ENCODE peak calls at places on chromosomes 16 and 17, in five cellular contexts. One of them, this sample, is unnamed.

GRCh38 chr16:4814542-4815173 is 12.2 kb upstream of the ROGDI start:
- DNase-seq in neuronal stem cell: no peak
- DNase-seq in mesendoderm: peak
- DNase-seq in IMR-90: no peak
- DNase-seq in H1: no peak
- DNase-seq in this sample: no peak

GRCh38 chr16:19757026-19757425 is 39.0 kb downstream of the IQCK start:
- DNase-seq in neuronal stem cell: no peak
- DNase-seq in mesendoderm: no peak
- DNase-seq in IMR-90: peak
- DNase-seq in H1: no peak
- DNase-seq in this sample: no peak

GRCh38 chr16:1290860-1291575 is 18.4 kb upstream of the UBE2I start:
- DNase-seq in neuronal stem cell: no peak
- DNase-seq in mesendoderm: no peak
- DNase-seq in IMR-90: no peak
- DNase-seq in H1: no peak
- DNase-seq in this sample: no peak

GRCh38 chr17:17837966-17838962 is 1.5 kb upstream of the SREBF1 start:
- DNase-seq in neuronal stem cell: no peak
- DNase-seq in mesendoderm: peak
- DNase-seq in IMR-90: peak
- DNase-seq in H1: no peak
- DNase-seq in this sample: peak

GRCh38 chr16:25707982-25708583 is 16.3 kb downstream of the HS3ST4 start:
- DNase-seq in neuronal stem cell: no peak
- DNase-seq in mesendoderm: peak
- DNase-seq in IMR-90: no peak
- DNase-seq in H1: no peak
- DNase-seq in this sample: peak

GRCh38 chr16:88754912-88755744 is 29.9 kb downstream of the PIEZO1 start:
- DNase-seq in neuronal stem cell: no peak
- DNase-seq in mesendoderm: no peak
- DNase-seq in IMR-90: peak
- DNase-seq in H1: no peak
- DNase-seq in this sample: peak

GRCh38 chr17:48575066-48575582 is 3.0 kb downstream of the HOXB4 start:
- DNase-seq in neuronal stem cell: no peak
- DNase-seq in mesendoderm: no peak
- DNase-seq in IMR-90: peak
- DNase-seq in H1: no peak
- DNase-seq in this sample: no peak

GRCh38 chr17:19304209-19304608 is 58.3 kb downstream of the B9D1 start:
- DNase-seq in neuronal stem cell: no peak
- DNase-seq in mesendoderm: no peak
- DNase-seq in IMR-90: peak
- DNase-seq in H1: no peak
- DNase-seq in this sample: no peak

GRCh38 chr17:75087558-75088453 is at the start of gene SLC16A5:
- DNase-seq in neuronal stem cell: peak
- DNase-seq in mesendoderm: peak
- DNase-seq in IMR-90: peak
- DNase-seq in H1: peak
- DNase-seq in this sample: peak

GRCh38 chr17:83076930-83077329 is 2.5 kb upstream of the METRNL start:
- DNase-seq in neuronal stem cell: no peak
- DNase-seq in mesendoderm: no peak
- DNase-seq in IMR-90: no peak
- DNase-seq in H1: no peak
- DNase-seq in this sample: no peak

GRCh38 chr17:40447148-40447644 is 3.9 kb downstream of the IGFBP4 start:
- DNase-seq in neuronal stem cell: no peak
- DNase-seq in mesendoderm: no peak
- DNase-seq in IMR-90: no peak
- DNase-seq in H1: no peak
- DNase-seq in this sample: no peak

DNA sequence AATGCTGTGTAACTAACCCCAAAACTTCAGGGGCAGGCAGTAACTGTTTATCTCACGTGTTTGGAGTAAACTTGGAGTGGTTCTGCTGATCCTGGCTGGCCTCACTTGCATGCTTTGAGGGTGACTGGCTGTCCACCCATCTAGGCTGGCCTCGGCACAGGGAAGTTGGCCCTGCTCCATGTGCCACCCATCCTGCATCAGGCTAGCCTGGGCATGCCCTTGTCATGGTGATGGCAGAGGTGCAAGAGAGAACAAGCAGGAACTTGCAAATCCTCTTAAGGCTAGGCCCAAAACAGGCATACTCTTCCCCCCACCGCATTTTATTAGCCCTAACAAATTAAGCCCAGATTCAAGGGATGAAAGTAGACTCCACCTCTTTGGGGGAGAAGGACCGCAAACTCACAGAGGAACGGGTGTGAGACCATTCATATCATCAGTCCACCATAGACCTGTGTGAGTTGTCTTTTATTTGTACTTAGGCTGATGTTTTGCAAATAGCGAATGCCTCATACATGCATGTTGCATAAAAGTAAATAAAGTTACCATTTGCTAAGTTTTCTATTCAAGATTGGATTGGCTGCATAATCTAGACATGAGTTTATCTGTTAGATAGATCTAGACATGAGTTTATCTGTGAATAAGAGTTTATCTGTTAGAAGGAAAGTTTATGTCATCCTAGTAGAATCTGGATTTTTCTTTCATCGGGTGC is 221.0 kb downstream of the CCDC182 start:
- DNase-seq in neuronal stem cell: no peak
- DNase-seq in mesendoderm: no peak
- DNase-seq in IMR-90: peak
- DNase-seq in H1: no peak
- DNase-seq in this sample: no peak
- H2BK5ac ChIP-seq in neuronal stem cell: no peak
- H2BK5ac ChIP-seq in mesendoderm: peak
- H2BK5ac ChIP-seq in IMR-90: peak
- H2BK5ac ChIP-seq in H1: peak
- H2BK5ac ChIP-seq in this sample: no peak

GRCh38 chr17:66301864-66302741 is at the start of gene PRKCA:
- DNase-seq in neuronal stem cell: peak
- DNase-seq in mesendoderm: peak
- DNase-seq in IMR-90: peak
- DNase-seq in H1: no peak
- DNase-seq in this sample: peak
- H3K23ac ChIP-seq in neuronal stem cell: peak
- H3K23ac ChIP-seq in mesendoderm: peak
- H3K23ac ChIP-seq in IMR-90: peak
- H3K23ac ChIP-seq in H1: no peak
- H3K23ac ChIP-seq in this sample: no peak

DNA sequence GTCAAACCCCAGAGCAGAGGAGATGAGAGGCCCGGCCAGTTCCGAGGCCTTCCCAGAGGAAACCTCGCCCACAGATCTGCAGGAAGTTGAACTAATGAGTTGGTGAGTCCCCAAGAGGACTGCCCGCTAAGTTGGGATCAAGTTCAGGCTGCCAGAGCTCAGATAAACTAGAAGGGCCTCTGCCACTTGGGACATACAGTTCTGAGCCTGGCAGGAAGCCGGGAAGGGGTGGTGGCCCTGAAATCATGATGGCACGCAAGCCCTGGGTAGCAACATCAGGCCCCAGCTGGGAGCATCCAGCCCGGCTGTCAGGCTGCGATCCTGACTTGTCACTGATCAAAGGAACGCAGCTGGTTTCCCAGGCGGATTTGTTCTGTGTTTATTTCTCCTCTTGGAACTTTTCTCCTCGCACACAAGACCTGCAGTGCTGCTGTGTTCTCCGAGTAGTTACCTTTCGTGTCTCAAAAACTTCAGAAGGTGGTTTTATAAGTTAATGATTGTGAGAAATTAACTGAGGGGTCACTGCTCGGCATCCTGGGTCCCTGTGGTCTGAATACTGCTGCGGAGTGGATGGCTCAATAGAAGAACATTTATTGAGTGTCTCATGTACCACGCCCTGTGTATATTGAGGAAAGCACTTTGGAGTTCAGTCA is 8.0 kb upstream of the WFDC1 start:
- DNase-seq in neuronal stem cell: no peak
- DNase-seq in mesendoderm: no peak
- DNase-seq in IMR-90: peak
- DNase-seq in H1: no peak
- DNase-seq in this sample: no peak
- H2BK5ac ChIP-seq in neuronal stem cell: no peak
- H2BK5ac ChIP-seq in mesendoderm: no peak
- H2BK5ac ChIP-seq in IMR-90: peak
- H2BK5ac ChIP-seq in H1: no peak
- H2BK5ac ChIP-seq in this sample: no peak

GRCh38 chr17:81400939-81401726 is 5.9 kb downstream of the BAHCC1 start:
- DNase-seq in neuronal stem cell: no peak
- DNase-seq in mesendoderm: no peak
- DNase-seq in IMR-90: no peak
- DNase-seq in H1: no peak
- DNase-seq in this sample: no peak
- H3K23ac ChIP-seq in neuronal stem cell: peak
- H3K23ac ChIP-seq in mesendoderm: no peak
- H3K23ac ChIP-seq in IMR-90: peak
- H3K23ac ChIP-seq in H1: no peak
- H3K23ac ChIP-seq in this sample: no peak

GRCh38 chr16:27748868-27749546 is 199.1 kb downstream of the KATNIP start:
- DNase-seq in neuronal stem cell: no peak
- DNase-seq in mesendoderm: peak
- DNase-seq in IMR-90: peak
- DNase-seq in H1: peak
- DNase-seq in this sample: peak

GRCh38 chr16:27749946-27750345 is 200.0 kb downstream of the KATNIP start:
- DNase-seq in neuronal stem cell: no peak
- DNase-seq in mesendoderm: no peak
- DNase-seq in IMR-90: no peak
- DNase-seq in H1: no peak
- DNase-seq in this sample: no peak

GRCh38 chr16:27749547-27749875 is 199.6 kb downstream of the KATNIP start:
- DNase-seq in neuronal stem cell: no peak
- DNase-seq in mesendoderm: no peak
- DNase-seq in IMR-90: no peak
- DNase-seq in H1: no peak
- DNase-seq in this sample: no peak

GRCh38 chr16:27746076-27746855 is 196.3 kb downstream of the KATNIP start:
- DNase-seq in neuronal stem cell: no peak
- DNase-seq in mesendoderm: no peak
- DNase-seq in IMR-90: no peak
- DNase-seq in H1: no peak
- DNase-seq in this sample: no peak

GRCh38 chr16:27747946-27748345 is 198.0 kb downstream of the KATNIP start:
- DNase-seq in neuronal stem cell: no peak
- DNase-seq in mesendoderm: no peak
- DNase-seq in IMR-90: no peak
- DNase-seq in H1: no peak
- DNase-seq in this sample: no peak
- H2BK5ac ChIP-seq in neuronal stem cell: no peak
- H2BK5ac ChIP-seq in mesendoderm: no peak
- H2BK5ac ChIP-seq in IMR-90: no peak
- H2BK5ac ChIP-seq in H1: no peak
- H2BK5ac ChIP-seq in this sample: no peak

DNA sequence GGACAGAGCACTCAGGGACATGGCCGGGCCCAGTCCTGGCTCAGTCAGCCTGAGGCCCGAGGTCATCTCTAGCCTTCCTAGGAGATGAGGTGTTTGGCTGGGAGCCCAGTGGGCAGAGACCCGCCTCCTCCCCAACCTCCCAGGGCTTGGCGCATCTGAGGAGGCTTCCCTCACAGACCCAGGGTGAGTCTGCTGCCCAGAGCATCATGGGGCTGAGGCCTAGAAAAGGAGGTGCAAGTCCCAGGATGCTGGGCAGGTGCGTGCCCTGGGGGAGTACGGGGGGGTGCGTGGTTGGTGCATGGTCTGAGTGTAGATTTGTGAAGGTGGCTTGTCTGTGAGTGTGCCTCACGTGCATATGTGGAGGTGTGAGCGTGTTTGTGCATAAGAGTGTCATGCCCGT is 4.7 kb downstream of the PDE6G start:
- DNase-seq in neuronal stem cell: no peak
- DNase-seq in mesendoderm: no peak
- DNase-seq in IMR-90: peak
- DNase-seq in H1: no peak
- DNase-seq in this sample: peak
- H3K23ac ChIP-seq in neuronal stem cell: peak
- H3K23ac ChIP-seq in mesendoderm: no peak
- H3K23ac ChIP-seq in IMR-90: no peak
- H3K23ac ChIP-seq in H1: no peak
- H3K23ac ChIP-seq in this sample: no peak

GRCh38 chr16:22386976-22387375 is 12.6 kb upstream of the CDR2 start:
- DNase-seq in neuronal stem cell: no peak
- DNase-seq in mesendoderm: no peak
- DNase-seq in IMR-90: peak
- DNase-seq in H1: no peak
- DNase-seq in this sample: no peak
- H2BK5ac ChIP-seq in neuronal stem cell: no peak
- H2BK5ac ChIP-seq in mesendoderm: no peak
- H2BK5ac ChIP-seq in IMR-90: peak
- H2BK5ac ChIP-seq in H1: no peak
- H2BK5ac ChIP-seq in this sample: no peak

GRCh38 chr16:23998771-23999170 is 163.0 kb downstream of the PRKCB start:
- DNase-seq in neuronal stem cell: no peak
- DNase-seq in mesendoderm: no peak
- DNase-seq in IMR-90: no peak
- DNase-seq in H1: no peak
- DNase-seq in this sample: no peak

GRCh38 chr16:24002619-24003018 is 166.8 kb downstream of the PRKCB start:
- DNase-seq in neuronal stem cell: no peak
- DNase-seq in mesendoderm: no peak
- DNase-seq in IMR-90: no peak
- DNase-seq in H1: no peak
- DNase-seq in this sample: no peak

GRCh38 chr16:23996258-23996955 is 160.6 kb downstream of the PRKCB start:
- DNase-seq in neuronal stem cell: no peak
- DNase-seq in mesendoderm: no peak
- DNase-seq in IMR-90: no peak
- DNase-seq in H1: no peak
- DNase-seq in this sample: no peak

GRCh38 chr16:24001706-24002105 is 165.9 kb downstream of the PRKCB start:
- DNase-seq in neuronal stem cell: no peak
- DNase-seq in mesendoderm: no peak
- DNase-seq in IMR-90: no peak
- DNase-seq in H1: no peak
- DNase-seq in this sample: no peak

DNA sequence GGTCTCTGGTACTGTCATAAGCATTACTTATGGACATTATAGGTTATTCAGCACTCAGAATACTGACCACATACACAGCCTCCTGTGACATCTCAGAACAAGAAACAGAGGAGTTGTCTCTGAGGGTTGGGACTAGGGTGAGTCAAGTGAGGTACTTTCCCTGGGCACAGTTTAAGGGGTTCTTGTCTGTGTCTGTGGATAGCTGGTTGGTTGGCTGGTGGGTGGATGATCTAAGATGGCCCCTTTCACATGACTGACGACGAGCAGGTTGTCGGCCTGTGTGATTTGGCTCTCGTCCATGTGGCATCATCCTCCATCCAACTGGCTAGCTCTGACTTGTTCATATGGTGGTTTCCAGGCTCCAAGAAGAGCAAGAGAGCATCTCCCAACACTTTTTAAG is 163.9 kb downstream of the PRKCB start:
- DNase-seq in neuronal stem cell: no peak
- DNase-seq in mesendoderm: no peak
- DNase-seq in IMR-90: no peak
- DNase-seq in H1: no peak
- DNase-seq in this sample: no peak
- H3K23ac ChIP-seq in neuronal stem cell: no peak
- H3K23ac ChIP-seq in mesendoderm: no peak
- H3K23ac ChIP-seq in IMR-90: no peak
- H3K23ac ChIP-seq in H1: no peak
- H3K23ac ChIP-seq in this sample: no peak